ENCODE peak calls at places on chromosomes 3 and 15, in four cellular contexts. One of them, this sample, is unnamed.

GRCh38 chr3:131608296-131608695 is 105.5 kb upstream of the MRPL3 start:
- DNase-seq in A549: no peak
- DNase-seq in K562: no peak
- DNase-seq in sigmoid colon: no peak
- DNase-seq in this sample: no peak

GRCh38 chr15:74045184-74045583 is 37.2 kb downstream of the GOLGA6A start:
- DNase-seq in A549: no peak
- DNase-seq in sigmoid colon: no peak
- DNase-seq in K562: no peak
- DNase-seq in this sample: no peak

GRCh38 chr3:190853464-190853863 is 9.0 kb downstream of the GMNC start:
- DNase-seq in A549: no peak
- DNase-seq in sigmoid colon: no peak
- DNase-seq in K562: no peak
- DNase-seq in this sample: no peak

GRCh38 chr3:71031914-71032521 is 551.5 kb downstream of the FOXP1 start:
- DNase-seq in K562: no peak
- DNase-seq in sigmoid colon: peak; percentile 66
- DNase-seq in A549: no peak
- DNase-seq in this sample: no peak

GRCh38 chr3:144770813-144771400 is 799.3 kb downstream of the DIPK2A start:
- DNase-seq in sigmoid colon: no peak
- DNase-seq in K562: no peak
- DNase-seq in A549: no peak
- DNase-seq in this sample: no peak

GRCh38 chr3:174153875-174154274 is 705.3 kb upstream of the NAALADL2 start:
- DNase-seq in K562: no peak
- DNase-seq in A549: no peak
- DNase-seq in sigmoid colon: no peak
- DNase-seq in this sample: no peak

GRCh38 chr15:85073556-85074194 is 92.0 kb downstream of the PDE8A start:
- DNase-seq in sigmoid colon: no peak
- DNase-seq in A549: peak; percentile 75
- DNase-seq in K562: no peak
- DNase-seq in this sample: no peak

GRCh38 chr15:72231847-72232461 is 964 bp upstream of the PKM start:
- DNase-seq in sigmoid colon: no peak
- DNase-seq in K562: peak; percentile 82
- DNase-seq in A549: peak; percentile 84
- DNase-seq in this sample: peak; percentile 45

GRCh38 chr15:31537770-31538592 is 211.3 kb downstream of the KLF13 start:
- DNase-seq in K562: no peak
- DNase-seq in sigmoid colon: no peak
- DNase-seq in A549: no peak
- DNase-seq in this sample: no peak

GRCh38 chr15:51227967-51228783 is 110.2 kb downstream of the CYP19A1 start:
- DNase-seq in K562: peak; percentile 74
- DNase-seq in A549: peak; percentile 72
- DNase-seq in sigmoid colon: no peak
- DNase-seq in this sample: no peak

GRCh38 chr3:186105543-186105942 is 3.3 kb downstream of the ETV5 start:
- DNase-seq in K562: no peak
- DNase-seq in sigmoid colon: no peak
- DNase-seq in A549: no peak
- DNase-seq in this sample: no peak

GRCh38 chr3:32276279-32276841 is 37.9 kb downstream of the CMTM8 start:
- DNase-seq in sigmoid colon: no peak
- DNase-seq in K562: no peak
- DNase-seq in A549: no peak
- DNase-seq in this sample: no peak

GRCh38 chr3:145716519-145716918 is 444.5 kb downstream of the PLOD2 start:
- DNase-seq in A549: no peak
- DNase-seq in K562: no peak
- DNase-seq in sigmoid colon: no peak
- DNase-seq in this sample: no peak

GRCh38 chr3:46673151-46674030 is 20.1 kb downstream of the ALS2CL start:
- DNase-seq in A549: no peak
- DNase-seq in sigmoid colon: peak; percentile 30
- DNase-seq in K562: no peak
- DNase-seq in this sample: no peak

GRCh38 chr15:83323296-83323711 is 38.8 kb upstream of the BNC1 start:
- DNase-seq in sigmoid colon: no peak
- DNase-seq in K562: no peak
- DNase-seq in A549: peak; percentile 82
- DNase-seq in this sample: no peak

GRCh38 chr15:53811530-53811929 is 52.1 kb upstream of the WDR72 start:
- DNase-seq in K562: no peak
- DNase-seq in sigmoid colon: no peak
- DNase-seq in A549: no peak
- DNase-seq in this sample: no peak

GRCh38 chr3:123346041-123346440 is 102.8 kb downstream of the ADCY5 start:
- DNase-seq in A549: no peak
- DNase-seq in sigmoid colon: peak; percentile 37
- DNase-seq in K562: no peak
- DNase-seq in this sample: no peak

GRCh38 chr3:6803652-6804051 is 57.3 kb upstream of the GRM7 start:
- DNase-seq in A549: no peak
- DNase-seq in K562: no peak
- DNase-seq in sigmoid colon: no peak
- DNase-seq in this sample: no peak

GRCh38 chr3:105827959-105828358 is 40.9 kb downstream of the CBLB start:
- DNase-seq in sigmoid colon: peak; percentile 63
- DNase-seq in K562: peak; percentile 3
- DNase-seq in A549: peak; percentile 49
- DNase-seq in this sample: no peak

GRCh38 chr3:4426261-4426781 is 40.7 kb downstream of the SUMF1 start:
- DNase-seq in K562: no peak
- DNase-seq in A549: no peak
- DNase-seq in sigmoid colon: no peak
- DNase-seq in this sample: no peak

GRCh38 chr3:170078620-170079281 is 41.0 kb downstream of the GPR160 start:
- DNase-seq in sigmoid colon: no peak
- DNase-seq in K562: no peak
- DNase-seq in A549: no peak
- DNase-seq in this sample: no peak

GRCh38 chr15:71538181-71538580 is 272.2 kb upstream of the NR2E3 start:
- DNase-seq in A549: no peak
- DNase-seq in K562: no peak
- DNase-seq in sigmoid colon: no peak
- DNase-seq in this sample: no peak

GRCh38 chr3:116034797-116035196 is 410.5 kb downstream of the LSAMP start:
- DNase-seq in K562: no peak
- DNase-seq in A549: no peak
- DNase-seq in sigmoid colon: no peak
- DNase-seq in this sample: no peak

GRCh38 chr15:48285329-48286214 is 45.7 kb upstream of the DUT start:
- DNase-seq in A549: peak; percentile 38
- DNase-seq in sigmoid colon: peak; percentile 64
- DNase-seq in K562: peak; percentile 55
- DNase-seq in this sample: peak; percentile 57

GRCh38 chr15:82081904-82082810 is 36.3 kb upstream of the MEX3B start:
- DNase-seq in sigmoid colon: no peak
- DNase-seq in K562: peak; percentile 23
- DNase-seq in A549: no peak
- DNase-seq in this sample: no peak

GRCh38 chr3:25897019-25897418 is 107.1 kb downstream of the OXSM start:
- DNase-seq in K562: peak; percentile 52
- DNase-seq in A549: peak; percentile 21
- DNase-seq in sigmoid colon: no peak
- DNase-seq in this sample: no peak

GRCh38 chr3:196322-197153 is at the start of gene CHL1:
- DNase-seq in K562: no peak
- DNase-seq in sigmoid colon: peak; percentile 64
- DNase-seq in A549: no peak
- DNase-seq in this sample: no peak

GRCh38 chr3:31246293-31247062 is 286.2 kb upstream of the STT3B start:
- DNase-seq in K562: no peak
- DNase-seq in sigmoid colon: no peak
- DNase-seq in A549: no peak
- DNase-seq in this sample: no peak

GRCh38 chr3:160134964-160135363 is 90.3 kb upstream of the C3orf80 start:
- DNase-seq in sigmoid colon: no peak
- DNase-seq in A549: no peak
- DNase-seq in K562: no peak
- DNase-seq in this sample: no peak

GRCh38 chr3:181623924-181624694 is 87.6 kb upstream of the SOX2 start:
- DNase-seq in sigmoid colon: no peak
- DNase-seq in A549: no peak
- DNase-seq in K562: no peak
- DNase-seq in this sample: no peak

GRCh38 chr3:10594915-10595314 is 89.5 kb upstream of the ATP2B2 start:
- DNase-seq in sigmoid colon: no peak
- DNase-seq in K562: peak; percentile 99
- DNase-seq in A549: peak; percentile 54
- DNase-seq in this sample: no peak

GRCh38 chr3:101262393-101263240 is 57.8 kb downstream of the IMPG2 start:
- DNase-seq in K562: no peak
- DNase-seq in sigmoid colon: no peak
- DNase-seq in A549: no peak
- DNase-seq in this sample: no peak

GRCh38 chr3:120659285-120659684 is 22.8 kb downstream of the HGD start:
- DNase-seq in sigmoid colon: no peak
- DNase-seq in A549: no peak
- DNase-seq in K562: no peak
- DNase-seq in this sample: no peak

GRCh38 chr3:65107174-65107573 is 419.4 kb upstream of the ADAMTS9 start:
- DNase-seq in A549: no peak
- DNase-seq in K562: no peak
- DNase-seq in sigmoid colon: no peak
- DNase-seq in this sample: no peak

GRCh38 chr15:100771745-100772144 is 107.9 kb upstream of the ALDH1A3 start:
- DNase-seq in sigmoid colon: no peak
- DNase-seq in A549: no peak
- DNase-seq in K562: no peak
- DNase-seq in this sample: no peak

GRCh38 chr15:99441871-99442267 is 123.9 kb upstream of the MEF2A start:
- DNase-seq in A549: no peak
- DNase-seq in K562: no peak
- DNase-seq in sigmoid colon: peak; percentile 43
- DNase-seq in this sample: peak; percentile 20

GRCh38 chr3:66386925-66387650 is 113.7 kb downstream of the LRIG1 start:
- DNase-seq in K562: no peak
- DNase-seq in A549: no peak
- DNase-seq in sigmoid colon: no peak
- DNase-seq in this sample: no peak
- TF ChIP-seq EP300 in K562: no peak
- TF ChIP-seq EP300 in A549: no peak
- TF ChIP-seq EP300 in sigmoid colon: no peak
- TF ChIP-seq EP300 in this sample: no peak

GRCh38 chr15:62741106-62741505 is 301.4 kb upstream of the TPM1 start:
- DNase-seq in K562: no peak
- DNase-seq in sigmoid colon: no peak
- DNase-seq in A549: no peak
- DNase-seq in this sample: no peak

GRCh38 chr15:62739507-62739906 is 303.0 kb upstream of the TPM1 start:
- DNase-seq in A549: no peak
- DNase-seq in sigmoid colon: no peak
- DNase-seq in K562: no peak
- DNase-seq in this sample: no peak

GRCh38 chr15:62745621-62746180 is 296.8 kb upstream of the TPM1 start:
- DNase-seq in sigmoid colon: no peak
- DNase-seq in K562: no peak
- DNase-seq in A549: no peak
- DNase-seq in this sample: no peak

GRCh38 chr15:62740141-62741004 is 302.2 kb upstream of the TPM1 start:
- DNase-seq in K562: no peak
- DNase-seq in A549: peak; percentile 28
- DNase-seq in sigmoid colon: no peak
- DNase-seq in this sample: no peak

GRCh38 chr15:62742409-62743171 is 300.0 kb upstream of the TPM1 start:
- DNase-seq in A549: peak; percentile 70
- DNase-seq in K562: peak; percentile 56
- DNase-seq in sigmoid colon: peak; percentile 92
- DNase-seq in this sample: peak; percentile 53
- TF ChIP-seq EP300 in A549: peak; percentile 23
- TF ChIP-seq EP300 in K562: no peak
- TF ChIP-seq EP300 in sigmoid colon: peak; percentile 66
- TF ChIP-seq EP300 in this sample: peak; percentile 64

GRCh38 chr15:57220220-57220619 is 156.1 kb upstream of the CGNL1 start:
- DNase-seq in A549: no peak
- DNase-seq in sigmoid colon: no peak
- DNase-seq in K562: no peak
- DNase-seq in this sample: no peak
- TF ChIP-seq EP300 in A549: no peak
- TF ChIP-seq EP300 in sigmoid colon: no peak
- TF ChIP-seq EP300 in K562: no peak
- TF ChIP-seq EP300 in this sample: no peak

GRCh38 chr15:33926260-33926659 is 42.0 kb upstream of the CHRM5 start:
- DNase-seq in sigmoid colon: no peak
- DNase-seq in K562: no peak
- DNase-seq in A549: no peak
- DNase-seq in this sample: no peak
- TF ChIP-seq EP300 in sigmoid colon: no peak
- TF ChIP-seq EP300 in K562: no peak
- TF ChIP-seq EP300 in A549: no peak
- TF ChIP-seq EP300 in this sample: no peak

GRCh38 chr3:42080452-42080872 is 10.7 kb upstream of the TRAK1 start:
- DNase-seq in K562: no peak
- DNase-seq in sigmoid colon: peak; percentile 85
- DNase-seq in A549: peak; percentile 31
- DNase-seq in this sample: peak; percentile 47
- TF ChIP-seq EP300 in K562: no peak
- TF ChIP-seq EP300 in sigmoid colon: peak; percentile 80
- TF ChIP-seq EP300 in A549: no peak
- TF ChIP-seq EP300 in this sample: peak; percentile 24

DNA sequence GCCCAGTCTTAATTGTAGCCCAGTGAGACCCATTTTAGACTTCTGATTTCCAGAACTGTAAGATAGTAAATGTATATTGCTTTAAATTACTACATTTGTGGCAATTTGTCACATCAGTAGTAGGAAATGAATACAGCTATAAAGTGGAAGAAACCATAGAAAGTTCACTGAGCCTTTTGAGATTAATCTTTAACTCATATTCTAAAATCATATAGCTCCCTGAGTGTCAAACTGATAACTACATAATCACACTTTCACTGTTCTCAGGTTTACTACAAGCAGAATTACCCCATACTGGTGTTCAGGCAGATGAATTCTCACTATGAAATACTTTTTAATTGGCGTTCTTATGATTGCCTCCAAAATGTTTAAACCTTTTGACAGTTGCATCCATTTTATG is 42.8 kb downstream of the CNTN4 start:
- DNase-seq in K562: no peak
- DNase-seq in sigmoid colon: no peak
- DNase-seq in A549: no peak
- DNase-seq in this sample: no peak
- TF ChIP-seq EP300 in K562: no peak
- TF ChIP-seq EP300 in sigmoid colon: no peak
- TF ChIP-seq EP300 in A549: no peak
- TF ChIP-seq EP300 in this sample: no peak

This sample was measured in stomach.